ENCODE peak calls at places on chromosomes 13 and 19, in seven cellular contexts. U is left ventricle myocardium inferior; Y is K562; H is CD8-positive, alpha-beta T cell; P is effector memory CD4-positive, alpha-beta T cell; A is tibial artery; Q is hepatocyte. R is an unnamed sample. For H3K36me3 and H3K27me3, the result is how much of the 10 kb centered on the place peaks cover.

GRCh38 chr13:102400619-102401125 is 1.2 kb downstream of the FGF14 start:
- DNase-seq in H (no peak), U (peak), Y (no peak), A (peak), Q (no peak), P (no peak), R (peak)

GRCh38 chr13:94387047-94387446 is 92.4 kb downstream of the DCT start:
- DNase-seq in Y (no peak), P (no peak), U (no peak), Q (no peak), A (no peak), H (no peak), R (no peak)

GRCh38 chr19:10294368-10294697 is 4.6 kb downstream of the ICAM5 start:
- DNase-seq in Y (no peak), A (no peak), H (no peak), P (no peak), U (no peak), Q (no peak), R (peak)

GRCh38 chr13:94435604-94436226 is 43.8 kb downstream of the DCT start:
- DNase-seq in A (no peak), H (no peak), Q (peak), Y (peak), P (no peak), U (no peak), R (peak)

GRCh38 chr13:96771501-96772367 is 222.5 kb downstream of the OXGR1 start:
- DNase-seq in H (no peak), Y (no peak), U (no peak), Q (no peak), P (no peak), A (no peak), R (no peak)

GRCh38 chr19:35712910-35713845 is 4.6 kb upstream of the KMT2B start:
- DNase-seq in Y (no peak), H (peak), P (no peak), U (no peak), Q (peak), A (no peak), R (peak)

GRCh38 chr13:84121456-84121855 is 239.2 kb upstream of the SLITRK1 start:
- DNase-seq in U (no peak), A (no peak), H (no peak), P (no peak), Q (peak), Y (no peak), R (peak)

GRCh38 chr19:50719566-50719965 is at the start of gene SHANK1:
- DNase-seq in Y (peak), U (no peak), A (no peak), P (no peak), Q (no peak), H (no peak), R (peak)

GRCh38 chr19:3358919-3359849 is 7.2 kb upstream of the NFIC start:
- DNase-seq in U (peak), A (peak), Y (peak), Q (peak), H (peak), P (peak), R (peak)

GRCh38 chr13:44198826-44199225 is 174.8 kb upstream of the SERP2 start:
- DNase-seq in P (no peak), H (no peak), Y (no peak), Q (no peak), U (no peak), A (no peak), R (no peak)

GRCh38 chr19:40584007-40584406 is 7.3 kb downstream of the SHKBP1 start:
- DNase-seq in U (no peak), A (no peak), Y (no peak), H (no peak), Q (no peak), P (no peak), R (no peak)
- H3K36me3 ChIP-seq in U (half or more), A (half or more), Y (under half), H (under half), Q (under half), P (half or more), R (under half)

DNA sequence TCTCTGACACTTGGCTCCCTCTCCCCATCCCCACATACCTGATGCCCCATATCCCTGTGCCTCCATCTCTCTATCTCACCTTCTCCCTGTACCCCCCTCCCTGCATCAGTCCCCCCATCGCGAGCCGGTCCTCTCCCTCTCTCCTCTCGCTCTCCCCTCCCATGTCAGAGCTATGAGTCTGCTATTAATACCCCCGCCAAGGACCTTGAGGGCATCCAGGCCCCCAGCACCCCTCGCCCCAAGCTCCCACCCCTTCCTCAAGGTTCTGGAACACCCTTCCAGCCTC is 1.6 kb downstream of the GRIN2D start:
- DNase-seq in H (no peak), U (no peak), Q (no peak), P (no peak), A (no peak), Y (no peak), R (peak)
- H3K4me3 ChIP-seq in H (no peak), U (no peak), Q (no peak), P (no peak), A (no peak), Y (no peak), R (peak)

GRCh38 chr19:1318678-1319471 is 33.2 kb downstream of the EFNA2 start:
- DNase-seq in Q (no peak), A (no peak), H (no peak), Y (no peak), U (no peak), P (no peak), R (peak)

GRCh38 chr19:1315470-1316166 is 29.9 kb downstream of the EFNA2 start:
- DNase-seq in H (no peak), Y (peak), U (peak), A (no peak), Q (peak), P (no peak), R (peak)

GRCh38 chr19:1313695-1314613 is 28.3 kb downstream of the EFNA2 start:
- DNase-seq in H (no peak), Q (no peak), Y (no peak), U (no peak), P (no peak), A (no peak), R (no peak)

GRCh38 chr19:1316466-1316865 is 30.8 kb downstream of the EFNA2 start:
- DNase-seq in Y (no peak), H (no peak), P (no peak), U (no peak), Q (no peak), A (no peak), R (no peak)

DNA sequence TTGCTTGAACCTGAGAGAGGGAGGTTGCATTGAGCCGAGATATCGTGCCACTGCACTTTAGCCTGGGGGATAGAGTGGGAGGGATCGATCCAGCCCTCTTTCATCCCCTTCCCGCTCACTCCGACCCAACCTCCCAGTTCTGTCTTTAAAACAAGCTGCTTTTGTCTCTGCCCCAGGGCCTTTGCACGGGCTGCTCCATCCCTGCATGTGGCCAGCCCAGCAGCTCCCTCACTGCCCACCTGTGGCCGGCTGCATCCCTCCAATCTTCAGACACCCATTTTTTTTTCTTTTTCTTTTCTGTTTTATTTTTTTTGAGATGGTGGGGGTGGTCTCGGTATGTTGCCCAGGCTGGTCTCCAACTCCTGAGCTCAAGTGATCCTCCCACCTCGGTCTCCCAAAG is 31.6 kb downstream of the EFNA2 start:
- DNase-seq in H (no peak), Y (no peak), A (no peak), Q (no peak), P (no peak), U (no peak), R (no peak)
- H3K27me3 ChIP-seq in H (under half), Y (under half), A (half or more), Q (under half), P (under half), U (half or more), R (under half)

GRCh38 chr13:51728275-51728673 is 75.7 kb downstream of the DHRS12 start:
- DNase-seq in U (no peak), H (no peak), Q (no peak), Y (no peak), A (no peak), P (no peak), R (no peak)
- H3K36me3 ChIP-seq in U (under half), H (under half), Q (under half), Y (under half), A (under half), P (under half), R (under half)

GRCh38 chr19:14526423-14526822 is 3.0 kb upstream of the TECR start:
- DNase-seq in H (no peak), Y (no peak), P (no peak), A (no peak), U (no peak), Q (no peak), R (no peak)
- H3K4me3 ChIP-seq in H (no peak), Y (no peak), P (no peak), A (no peak), U (no peak), Q (no peak), R (no peak)

GRCh38 chr19:294819-295686 is 3.9 kb upstream of the PLPP2 start:
- DNase-seq in U (no peak), P (no peak), Y (peak), A (no peak), H (peak), Q (peak), R (peak)

GRCh38 chr19:295687-296370 is 4.6 kb upstream of the PLPP2 start:
- DNase-seq in P (no peak), A (no peak), Q (no peak), U (no peak), Y (no peak), H (no peak), R (peak)

GRCh38 chr19:292951-293350 is 1.7 kb upstream of the PLPP2 start:
- DNase-seq in Q (no peak), U (no peak), A (no peak), P (no peak), Y (no peak), H (no peak), R (no peak)

GRCh38 chr19:293436-294110 is 2.4 kb upstream of the PLPP2 start:
- DNase-seq in A (no peak), H (no peak), Y (peak), P (no peak), Q (no peak), U (no peak), R (peak)

GRCh38 chr19:294341-294818 is 3.2 kb upstream of the PLPP2 start:
- DNase-seq in A (no peak), Q (no peak), P (no peak), Y (peak), U (no peak), H (no peak), R (peak)
- H3K27me3 ChIP-seq in A (half or more), Q (under half), P (under half), Y (under half), U (half or more), H (under half), R (under half)

R was measured in H7.